ENCODE peak calls at places on chromosomes 3 and 15, in nine cellular contexts. One of them, this sample, is unnamed. For H3K4me1, the result is how much of the 10 kb centered on the place peaks cover.

GRCh38 chr3:37016903-37017302 is 23.6 kb downstream of the MLH1 start:
- DNase-seq in tibial artery: no peak
- DNase-seq in HCT116: no peak
- DNase-seq in cardiac muscle cell: no peak
- DNase-seq in Panc1: no peak
- DNase-seq in uterus: no peak
- DNase-seq in right lobe of liver: no peak
- DNase-seq in RWPE2: no peak
- DNase-seq in adrenal gland: no peak
- DNase-seq in this sample: no peak

GRCh38 chr3:153624310-153625030 is 462.4 kb downstream of the RAP2B start:
- DNase-seq in tibial artery: no peak
- DNase-seq in HCT116: no peak
- DNase-seq in cardiac muscle cell: no peak
- DNase-seq in Panc1: no peak
- DNase-seq in uterus: no peak
- DNase-seq in right lobe of liver: no peak
- DNase-seq in RWPE2: no peak
- DNase-seq in adrenal gland: no peak
- DNase-seq in this sample: no peak

GRCh38 chr3:8741581-8742355 is 8.2 kb downstream of the CAV3 start:
- DNase-seq in tibial artery: no peak
- DNase-seq in HCT116: peak
- DNase-seq in cardiac muscle cell: peak
- DNase-seq in Panc1: peak
- DNase-seq in uterus: peak
- DNase-seq in right lobe of liver: no peak
- DNase-seq in RWPE2: peak
- DNase-seq in adrenal gland: peak
- DNase-seq in this sample: no peak

GRCh38 chr15:99433026-99433756 is 132.6 kb upstream of the MEF2A start:
- DNase-seq in tibial artery: peak
- DNase-seq in HCT116: no peak
- DNase-seq in cardiac muscle cell: no peak
- DNase-seq in Panc1: no peak
- DNase-seq in uterus: peak
- DNase-seq in right lobe of liver: peak
- DNase-seq in RWPE2: peak
- DNase-seq in adrenal gland: no peak
- DNase-seq in this sample: no peak

GRCh38 chr3:81778678-81779182 is 17.3 kb upstream of the GBE1 start:
- DNase-seq in tibial artery: no peak
- DNase-seq in HCT116: no peak
- DNase-seq in cardiac muscle cell: no peak
- DNase-seq in Panc1: no peak
- DNase-seq in uterus: no peak
- DNase-seq in right lobe of liver: no peak
- DNase-seq in RWPE2: no peak
- DNase-seq in adrenal gland: no peak
- DNase-seq in this sample: no peak

GRCh38 chr15:47422901-47423300 is 294.4 kb upstream of the SEMA6D start:
- DNase-seq in tibial artery: no peak
- DNase-seq in HCT116: no peak
- DNase-seq in cardiac muscle cell: no peak
- DNase-seq in Panc1: no peak
- DNase-seq in uterus: no peak
- DNase-seq in right lobe of liver: no peak
- DNase-seq in RWPE2: no peak
- DNase-seq in adrenal gland: no peak
- DNase-seq in this sample: no peak

GRCh38 chr3:5239602-5240001 is 52.1 kb downstream of the EDEM1 start:
- DNase-seq in tibial artery: no peak
- DNase-seq in HCT116: no peak
- DNase-seq in cardiac muscle cell: no peak
- DNase-seq in Panc1: no peak
- DNase-seq in uterus: no peak
- DNase-seq in right lobe of liver: no peak
- DNase-seq in RWPE2: no peak
- DNase-seq in adrenal gland: no peak
- DNase-seq in this sample: no peak

GRCh38 chr3:40971191-40972168 is 227.8 kb upstream of the CTNNB1 start:
- DNase-seq in tibial artery: peak
- DNase-seq in HCT116: peak
- DNase-seq in cardiac muscle cell: peak
- DNase-seq in Panc1: peak
- DNase-seq in uterus: peak
- DNase-seq in right lobe of liver: peak
- DNase-seq in RWPE2: peak
- DNase-seq in adrenal gland: peak
- DNase-seq in this sample: peak

GRCh38 chr15:35329521-35329921 is 216.4 kb downstream of the DPH6 start:
- DNase-seq in tibial artery: no peak
- DNase-seq in HCT116: no peak
- DNase-seq in cardiac muscle cell: no peak
- DNase-seq in Panc1: no peak
- DNase-seq in uterus: no peak
- DNase-seq in right lobe of liver: no peak
- DNase-seq in RWPE2: no peak
- DNase-seq in adrenal gland: no peak
- DNase-seq in this sample: no peak

GRCh38 chr3:156906275-156906674 is 80.1 kb downstream of the LEKR1 start:
- DNase-seq in tibial artery: no peak
- DNase-seq in HCT116: no peak
- DNase-seq in cardiac muscle cell: no peak
- DNase-seq in Panc1: no peak
- DNase-seq in uterus: no peak
- DNase-seq in right lobe of liver: no peak
- DNase-seq in RWPE2: no peak
- DNase-seq in adrenal gland: no peak
- DNase-seq in this sample: no peak

GRCh38 chr3:40445880-40446279 is 11.3 kb upstream of the RPL14 start:
- DNase-seq in tibial artery: no peak
- DNase-seq in HCT116: no peak
- DNase-seq in cardiac muscle cell: no peak
- DNase-seq in Panc1: no peak
- DNase-seq in uterus: no peak
- DNase-seq in right lobe of liver: no peak
- DNase-seq in RWPE2: no peak
- DNase-seq in adrenal gland: no peak
- DNase-seq in this sample: no peak

GRCh38 chr3:38039101-38039898 is at the start of gene DLEC1:
- DNase-seq in tibial artery: peak
- DNase-seq in HCT116: no peak
- DNase-seq in cardiac muscle cell: peak
- DNase-seq in Panc1: no peak
- DNase-seq in uterus: peak
- DNase-seq in right lobe of liver: peak
- DNase-seq in RWPE2: no peak
- DNase-seq in adrenal gland: peak
- DNase-seq in this sample: peak

GRCh38 chr3:48561045-48561736 is 2.4 kb downstream of the UCN2 start:
- DNase-seq in tibial artery: peak
- DNase-seq in HCT116: no peak
- DNase-seq in cardiac muscle cell: peak
- DNase-seq in Panc1: no peak
- DNase-seq in uterus: peak
- DNase-seq in right lobe of liver: no peak
- DNase-seq in RWPE2: no peak
- DNase-seq in adrenal gland: peak
- DNase-seq in this sample: no peak

GRCh38 chr3:123390865-123391613 is 57.9 kb downstream of the ADCY5 start:
- DNase-seq in tibial artery: peak
- DNase-seq in HCT116: no peak
- DNase-seq in cardiac muscle cell: no peak
- DNase-seq in Panc1: no peak
- DNase-seq in uterus: peak
- DNase-seq in right lobe of liver: peak
- DNase-seq in RWPE2: no peak
- DNase-seq in adrenal gland: peak
- DNase-seq in this sample: no peak

GRCh38 chr3:48432411-48433371 is 2.8 kb upstream of the PLXNB1 start:
- DNase-seq in tibial artery: peak
- DNase-seq in HCT116: peak
- DNase-seq in cardiac muscle cell: no peak
- DNase-seq in Panc1: no peak
- DNase-seq in uterus: peak
- DNase-seq in right lobe of liver: no peak
- DNase-seq in RWPE2: peak
- DNase-seq in adrenal gland: no peak
- DNase-seq in this sample: no peak

GRCh38 chr15:100691321-100691720 is 88.9 kb downstream of the ASB7 start:
- DNase-seq in tibial artery: no peak
- DNase-seq in HCT116: no peak
- DNase-seq in cardiac muscle cell: no peak
- DNase-seq in Panc1: no peak
- DNase-seq in uterus: peak
- DNase-seq in right lobe of liver: no peak
- DNase-seq in RWPE2: no peak
- DNase-seq in adrenal gland: peak
- DNase-seq in this sample: no peak

GRCh38 chr3:150868282-150868681 is 37.0 kb downstream of the MINDY4B start:
- DNase-seq in tibial artery: peak
- DNase-seq in HCT116: no peak
- DNase-seq in cardiac muscle cell: no peak
- DNase-seq in Panc1: no peak
- DNase-seq in uterus: peak
- DNase-seq in right lobe of liver: no peak
- DNase-seq in RWPE2: no peak
- DNase-seq in adrenal gland: peak
- DNase-seq in this sample: no peak

GRCh38 chr15:49494842-49495241 is 71.8 kb downstream of the FGF7 start:
- DNase-seq in tibial artery: no peak
- DNase-seq in HCT116: no peak
- DNase-seq in cardiac muscle cell: no peak
- DNase-seq in Panc1: no peak
- DNase-seq in uterus: no peak
- DNase-seq in right lobe of liver: no peak
- DNase-seq in RWPE2: no peak
- DNase-seq in adrenal gland: no peak
- DNase-seq in this sample: no peak

GRCh38 chr15:77015651-77016320 is 20.9 kb downstream of the PSTPIP1 start:
- DNase-seq in tibial artery: no peak
- DNase-seq in HCT116: no peak
- DNase-seq in cardiac muscle cell: no peak
- DNase-seq in Panc1: no peak
- DNase-seq in uterus: no peak
- DNase-seq in right lobe of liver: peak
- DNase-seq in RWPE2: no peak
- DNase-seq in adrenal gland: no peak
- DNase-seq in this sample: no peak

GRCh38 chr15:77012868-77013267 is 17.9 kb downstream of the PSTPIP1 start:
- DNase-seq in tibial artery: no peak
- DNase-seq in HCT116: no peak
- DNase-seq in cardiac muscle cell: no peak
- DNase-seq in Panc1: no peak
- DNase-seq in uterus: no peak
- DNase-seq in right lobe of liver: no peak
- DNase-seq in RWPE2: no peak
- DNase-seq in adrenal gland: no peak
- DNase-seq in this sample: no peak

GRCh38 chr15:77013786-77014136 is 18.8 kb downstream of the PSTPIP1 start:
- DNase-seq in tibial artery: no peak
- DNase-seq in HCT116: peak
- DNase-seq in cardiac muscle cell: no peak
- DNase-seq in Panc1: no peak
- DNase-seq in uterus: no peak
- DNase-seq in right lobe of liver: no peak
- DNase-seq in RWPE2: no peak
- DNase-seq in adrenal gland: no peak
- DNase-seq in this sample: no peak

GRCh38 chr15:77016321-77016695 is 21.4 kb downstream of the PSTPIP1 start:
- DNase-seq in tibial artery: no peak
- DNase-seq in HCT116: no peak
- DNase-seq in cardiac muscle cell: no peak
- DNase-seq in Panc1: no peak
- DNase-seq in uterus: no peak
- DNase-seq in right lobe of liver: peak
- DNase-seq in RWPE2: no peak
- DNase-seq in adrenal gland: no peak
- DNase-seq in this sample: no peak

GRCh38 chr15:77014137-77015081 is 19.5 kb downstream of the PSTPIP1 start:
- DNase-seq in tibial artery: no peak
- DNase-seq in HCT116: no peak
- DNase-seq in cardiac muscle cell: no peak
- DNase-seq in Panc1: no peak
- DNase-seq in uterus: no peak
- DNase-seq in right lobe of liver: peak
- DNase-seq in RWPE2: no peak
- DNase-seq in adrenal gland: no peak
- DNase-seq in this sample: no peak
- H3K4me1 ChIP-seq in tibial artery: under half
- H3K4me1 ChIP-seq in HCT116: under half
- H3K4me1 ChIP-seq in cardiac muscle cell: under half
- H3K4me1 ChIP-seq in Panc1: under half
- H3K4me1 ChIP-seq in uterus: under half
- H3K4me1 ChIP-seq in right lobe of liver: under half
- H3K4me1 ChIP-seq in RWPE2: under half
- H3K4me1 ChIP-seq in adrenal gland: under half
- H3K4me1 ChIP-seq in this sample: under half

DNA sequence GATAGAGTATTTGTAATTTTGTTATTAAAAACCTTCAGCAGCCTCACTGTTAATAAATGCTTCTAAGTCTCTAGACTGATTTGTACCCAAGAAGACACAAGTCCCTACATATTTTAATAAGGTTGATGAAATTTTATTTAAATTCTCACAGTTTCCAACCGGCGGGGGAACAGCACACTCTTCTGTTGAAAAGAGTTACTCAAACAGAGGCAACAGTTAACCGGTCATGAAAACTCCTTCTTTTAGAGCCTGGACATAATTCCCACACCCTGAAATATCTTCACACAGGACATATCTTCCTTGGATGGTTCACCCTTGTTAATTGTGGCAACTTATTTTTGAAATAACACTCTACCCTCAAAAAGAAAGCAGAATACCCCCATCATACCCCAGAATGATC is 278.8 kb downstream of the FOXP1 start:
- DNase-seq in tibial artery: peak
- DNase-seq in HCT116: no peak
- DNase-seq in cardiac muscle cell: peak
- DNase-seq in Panc1: no peak
- DNase-seq in uterus: peak
- DNase-seq in right lobe of liver: no peak
- DNase-seq in RWPE2: no peak
- DNase-seq in adrenal gland: no peak
- DNase-seq in this sample: no peak
- TF ChIP-seq CTCF in tibial artery: peak
- TF ChIP-seq CTCF in HCT116: no peak
- TF ChIP-seq CTCF in cardiac muscle cell: peak
- TF ChIP-seq CTCF in Panc1: no peak
- TF ChIP-seq CTCF in uterus: peak
- TF ChIP-seq CTCF in right lobe of liver: peak
- TF ChIP-seq CTCF in RWPE2: peak
- TF ChIP-seq CTCF in adrenal gland: no peak
- TF ChIP-seq CTCF in this sample: no peak

GRCh38 chr3:194588741-194589140 is 44.5 kb downstream of the TMEM44 start:
- DNase-seq in tibial artery: no peak
- DNase-seq in HCT116: no peak
- DNase-seq in cardiac muscle cell: no peak
- DNase-seq in Panc1: no peak
- DNase-seq in uterus: no peak
- DNase-seq in right lobe of liver: no peak
- DNase-seq in RWPE2: no peak
- DNase-seq in adrenal gland: no peak
- DNase-seq in this sample: no peak
- H3K27ac ChIP-seq in tibial artery: peak
- H3K27ac ChIP-seq in HCT116: no peak
- H3K27ac ChIP-seq in cardiac muscle cell: no peak
- H3K27ac ChIP-seq in Panc1: no peak
- H3K27ac ChIP-seq in uterus: no peak
- H3K27ac ChIP-seq in right lobe of liver: no peak
- H3K27ac ChIP-seq in RWPE2: no peak
- H3K27ac ChIP-seq in adrenal gland: no peak
- H3K27ac ChIP-seq in this sample: no peak

GRCh38 chr3:16794251-16794650 is 90.5 kb upstream of the PLCL2 start:
- DNase-seq in tibial artery: no peak
- DNase-seq in HCT116: no peak
- DNase-seq in cardiac muscle cell: no peak
- DNase-seq in Panc1: no peak
- DNase-seq in uterus: no peak
- DNase-seq in right lobe of liver: no peak
- DNase-seq in RWPE2: no peak
- DNase-seq in adrenal gland: no peak
- DNase-seq in this sample: no peak
- H3K4me1 ChIP-seq in tibial artery: under half
- H3K4me1 ChIP-seq in HCT116: under half
- H3K4me1 ChIP-seq in cardiac muscle cell: under half
- H3K4me1 ChIP-seq in Panc1: under half
- H3K4me1 ChIP-seq in uterus: under half
- H3K4me1 ChIP-seq in right lobe of liver: under half
- H3K4me1 ChIP-seq in RWPE2: under half
- H3K4me1 ChIP-seq in adrenal gland: under half
- H3K4me1 ChIP-seq in this sample: under half

This sample was measured in lung.